ENCODE peak calls at places on chromosomes 4 and X, in ten cellular contexts. W is fibroblast of mammary gland; O is CD4-positive, alpha-beta T cell; N is activated CD4-positive, alpha-beta T cell treated with anti-CD3 and anti-CD28 coated beads, Interleukin-2, amount 10 ng/mL, durations not matched to agents 7 days and 5 days; H is SW 1271; C is Caki2; S is NCI-H69; B is AG09319; L is T-helper 2 cell; T is cardiac muscle cell. R is an unnamed sample.
A peak's percentile ranks its signal among the peaks of the same experiment; 100 is the strongest.

GRCh38 chrX:131792789-131793462 is 230.2 kb upstream of the STK26 start:
- DNase-seq in W (peak; percentile 94), O (peak; percentile 78), N (no peak), H (peak; percentile 18), C (no peak), S (peak; percentile 92), B (peak; percentile 88), L (no peak), T (no peak), R (peak; percentile 29)

GRCh38 chr4:174120446-174121142 is 162.9 kb downstream of the FBXO8 start:
- DNase-seq in W (peak; percentile 83), O (no peak), N (peak; percentile 30), H (no peak), C (peak; percentile 79), S (peak; percentile 89), B (peak; percentile 28), L (peak; percentile 55), T (peak; percentile 92), R (peak; percentile 62)

GRCh38 chr4:180937083-180937482 is 1306.1 kb upstream of the TENM3 start:
- DNase-seq in W (no peak), O (no peak), N (no peak), H (no peak), C (no peak), S (peak; percentile 6), B (no peak), L (no peak), T (no peak), R (no peak)

GRCh38 chr4:80361329-80361900 is 25.9 kb downstream of the CFAP299 start:
- DNase-seq in W (peak; percentile 48), O (no peak), N (no peak), H (peak; percentile 1), C (no peak), S (peak; percentile 63), B (no peak), L (peak; percentile 20), T (peak; percentile 40), R (peak; percentile 33)

GRCh38 chr4:17912011-17912410 is 101.2 kb downstream of the NCAPG start:
- DNase-seq in W (no peak), O (no peak), N (no peak), H (no peak), C (no peak), S (no peak), B (no peak), L (no peak), T (no peak), R (no peak)

GRCh38 chr4:157204634-157205244 is 15.8 kb upstream of the GRIA2 start:
- DNase-seq in W (peak; percentile 19), O (no peak), N (peak; percentile 10), H (no peak), C (no peak), S (peak; percentile 10), B (no peak), L (peak; percentile 17), T (peak; percentile 24), R (no peak)

GRCh38 chr4:143616771-143617170 is 83.7 kb downstream of the FREM3 start:
- DNase-seq in W (peak; percentile 87), O (no peak), N (peak; percentile 21), H (no peak), C (peak; percentile 7), S (no peak), B (no peak), L (peak; percentile 87), T (peak; percentile 10), R (peak; percentile 66)

GRCh38 chr4:73867783-73868182 is 1.4 kb upstream of the CXCL1 start:
- DNase-seq in W (no peak), O (no peak), N (no peak), H (no peak), C (no peak), S (peak; percentile 10), B (no peak), L (peak; percentile 24), T (no peak), R (no peak)

GRCh38 chr4:627751-628150 is 2.4 kb downstream of the PDE6B start:
- DNase-seq in W (no peak), O (no peak), N (no peak), H (no peak), C (no peak), S (no peak), B (no peak), L (no peak), T (no peak), R (no peak)

GRCh38 chr4:39407584-39407885 is 805 bp downstream of the KLB start:
- DNase-seq in W (no peak), O (no peak), N (no peak), H (no peak), C (no peak), S (no peak), B (no peak), L (no peak), T (no peak), R (no peak)

GRCh38 chr4:41095973-41096372 is 118.4 kb downstream of the APBB2 start:
- DNase-seq in W (peak; percentile 47), O (no peak), N (no peak), H (no peak), C (no peak), S (peak; percentile 2), B (no peak), L (no peak), T (peak; percentile 44), R (peak; percentile 72)

GRCh38 chr4:71344067-71344466 is 5.2 kb downstream of the SLC4A4 start:
- DNase-seq in W (no peak), O (no peak), N (no peak), H (no peak), C (no peak), S (no peak), B (no peak), L (no peak), T (no peak), R (no peak)

GRCh38 chrX:151815461-151815860 is 80.9 kb downstream of the CNGA2 start:
- DNase-seq in W (peak; percentile 44), O (no peak), N (no peak), H (no peak), C (no peak), S (no peak), B (no peak), L (no peak), T (peak; percentile 29), R (no peak)

GRCh38 chr4:5824635-5825034 is 68.3 kb downstream of the CRMP1 start:
- DNase-seq in W (peak; percentile 59), O (no peak), N (no peak), H (no peak), C (peak; percentile 14), S (peak; percentile 6), B (no peak), L (peak; percentile 30), T (peak; percentile 64), R (peak; percentile 34)

GRCh38 chrX:11664211-11664888 is 1.4 kb downstream of the ARHGAP6 start:
- DNase-seq in W (no peak), O (no peak), N (no peak), H (no peak), C (peak; percentile 24), S (no peak), B (no peak), L (no peak), T (peak; percentile 21), R (peak; percentile 16)